ENCODE peak calls at places on chromosomes 2 and 18, in ten cellular contexts. M is NCI-H69; T is HFFc6; N is A673; Y is stimulated activated CD8-positive, alpha-beta memory T cell treated with anti-CD3 and anti-CD28 coated beads, Interleukin-12 subunit alpha, Interleukin-12 subunit beta, amount 100 ng/mL, for 4 hours; B is HAP-1; A is activated CD4-positive, alpha-beta T cell treated with anti-CD3 and anti-CD28 coated beads, Interleukin-2, amount 50 U/mL, for 1 hour; E is AG09309; U is activated T-cell treated with anti-CD3 and anti-CD28 coated beads for 1 hour; Z is RPMI8226. J is an unnamed sample.

GRCh38 chr2:200380833-200381542 is 74.5 kb downstream of the SPATS2L start:
- DNase-seq in Y (no peak), E (peak; percentile 58), U (no peak), B (no peak), T (peak; percentile 64), N (no peak), A (no peak), Z (no peak), M (no peak), J (no peak)

GRCh38 chr2:224252601-224253000 is 149.3 kb downstream of the FAM124B start:
- DNase-seq in E (peak; percentile 77), M (no peak), A (no peak), Y (no peak), B (no peak), Z (no peak), U (no peak), N (no peak), T (peak; percentile 79), J (no peak)

GRCh38 chr18:77133051-77133919 is 702 bp upstream of the MBP start:
- DNase-seq in N (no peak), U (no peak), E (no peak), M (peak; percentile 44), B (peak; percentile 26), A (no peak), Y (no peak), T (no peak), Z (peak; percentile 24), J (no peak)

GRCh38 chr2:206970589-206971375 is 31.5 kb downstream of the CPO start:
- DNase-seq in N (no peak), M (no peak), Z (no peak), B (no peak), A (no peak), T (no peak), Y (no peak), U (no peak), E (no peak), J (no peak)

GRCh38 chr18:37341473-37342086 is 224.0 kb downstream of the CELF4 start:
- DNase-seq in Y (no peak), N (peak; percentile 54), A (no peak), Z (no peak), E (no peak), B (no peak), M (peak; percentile 61), U (no peak), T (no peak), J (no peak)

GRCh38 chr18:62157843-62158242 is 29.0 kb downstream of the PIGN start:
- DNase-seq in Y (no peak), U (no peak), N (no peak), Z (no peak), A (no peak), B (no peak), E (no peak), T (no peak), M (no peak), J (no peak)

GRCh38 chr18:44700652-44701051 is 20.0 kb downstream of the SETBP1 start:
- DNase-seq in Z (peak; percentile 83), N (no peak), Y (no peak), M (no peak), B (no peak), U (no peak), T (no peak), E (no peak), A (no peak), J (peak; percentile 42)

GRCh38 chr18:79746730-79747129 is 51.0 kb upstream of the KCNG2 start:
- DNase-seq in A (no peak), M (no peak), B (no peak), T (no peak), Z (no peak), N (no peak), U (no peak), E (no peak), Y (no peak), J (no peak)

GRCh38 chr2:130261970-130262760 is 63.9 kb upstream of the TUBA3E start:
- DNase-seq in N (peak; percentile 15), E (no peak), Z (peak; percentile 46), Y (no peak), T (peak; percentile 10), U (no peak), A (no peak), B (no peak), M (peak; percentile 50), J (no peak)